ENCODE peak calls at places on chromosomes 6 and 20, in eight cellular contexts. H, R, O, L, K, U, X and G are unnamed samples.

GRCh38 chr20:5061209-5061608 is 58.5 kb downstream of the PCNA start:
- DNase-seq in O (no peak), L (no peak), H (no peak), R (no peak), X (no peak), U (no peak), K (no peak), G (no peak)

GRCh38 chr20:49851234-49851755 is 38.7 kb downstream of the SLC9A8 start:
- DNase-seq in L (no peak), R (no peak), H (no peak), U (no peak), O (no peak), X (no peak), K (no peak), G (no peak)

GRCh38 chr6:837380-837779 is 144.4 kb upstream of the EXOC2 start:
- DNase-seq in H (no peak), L (no peak), X (no peak), O (no peak), K (no peak), R (no peak), U (no peak), G (no peak)

GRCh38 chr6:162602759-162603158 is 124.8 kb downstream of the PRKN start:
- DNase-seq in H (no peak), K (no peak), R (no peak), L (no peak), X (no peak), U (no peak), O (no peak), G (no peak)

GRCh38 chr6:168071620-168072019 is 7.4 kb downstream of the FRMD1 start:
- DNase-seq in X (no peak), R (no peak), L (no peak), H (peak), O (no peak), K (no peak), U (no peak), G (no peak)

GRCh38 chr6:39416026-39416425 is 93.5 kb upstream of the KCNK16 start:
- DNase-seq in H (no peak), X (no peak), K (no peak), L (no peak), U (peak), O (no peak), R (no peak), G (no peak)

GRCh38 chr6:150072201-150072600 is 3.3 kb upstream of the ULBP3 start:
- DNase-seq in O (peak), R (no peak), U (peak), X (no peak), K (no peak), L (no peak), H (peak), G (peak)

GRCh38 chr6:112827793-112828192 is 480.7 kb downstream of the RFPL4B start:
- DNase-seq in X (no peak), K (peak), U (no peak), R (no peak), L (no peak), O (no peak), H (no peak), G (peak)

GRCh38 chr6:137637161-137637560 is 143.0 kb upstream of the OLIG3 start:
- DNase-seq in X (no peak), O (peak), U (no peak), K (peak), R (no peak), H (no peak), L (no peak), G (no peak)

GRCh38 chr6:90414352-90414751 is 117.7 kb upstream of the BACH2 start:
- DNase-seq in U (no peak), X (no peak), R (no peak), K (no peak), O (no peak), H (no peak), L (no peak), G (no peak)

GRCh38 chr20:1800180-1800579 is 95.0 kb upstream of the SIRPA start:
- DNase-seq in O (no peak), X (no peak), H (no peak), U (no peak), L (no peak), R (no peak), K (no peak), G (no peak)

GRCh38 chr6:27213544-27214125 is 33.9 kb upstream of the PRSS16 start:
- DNase-seq in H (no peak), U (no peak), K (peak), X (no peak), R (no peak), O (no peak), L (peak), G (no peak)

GRCh38 chr6:10112871-10113584 is 301.8 kb downstream of the TFAP2A start:
- DNase-seq in U (no peak), R (no peak), X (no peak), O (no peak), K (no peak), L (no peak), H (no peak), G (no peak)

GRCh38 chr20:38395165-38395564 is 40.0 kb downstream of the SNHG17 start:
- DNase-seq in O (no peak), L (no peak), X (no peak), K (peak), R (no peak), U (no peak), H (no peak), G (no peak)

GRCh38 chr6:66937180-66937579 is 1230.2 kb upstream of the EYS start:
- DNase-seq in L (no peak), H (no peak), U (no peak), O (no peak), R (no peak), X (no peak), K (no peak), G (no peak)